ENCODE peak calls at places on chromosomes 11 and 22, in five cellular contexts. W is transverse colon; J is CD8-positive, alpha-beta T cell; R is psoas muscle; N is vagina. Q is an unnamed sample.

GRCh38 chr22:42473484-42474193 is 41.4 kb upstream of the NFAM1 start:
- DNase-seq in N (no peak), W (no peak), J (no peak), R (no peak), Q (peak; percentile 27)

GRCh38 chr11:33294797-33295196 is 37.6 kb downstream of the HIPK3 start:
- DNase-seq in J (no peak), N (no peak), W (no peak), R (no peak), Q (no peak)

GRCh38 chr11:71488086-71488967 is 35.3 kb downstream of the NADSYN1 start:
- DNase-seq in J (no peak), W (no peak), R (no peak), N (no peak), Q (no peak)

GRCh38 chr11:26983645-26984044 is 10.3 kb upstream of the FIBIN start:
- DNase-seq in R (no peak), N (no peak), J (no peak), W (no peak), Q (no peak)

GRCh38 chr22:24989541-24989951 is 37.0 kb downstream of the KIAA1671 start:
- DNase-seq in R (no peak), J (no peak), W (no peak), N (no peak), Q (no peak)

GRCh38 chr11:127066426-127067090 is 66.0 kb upstream of the KIRREL3 start:
- DNase-seq in J (no peak), R (no peak), N (no peak), W (no peak), Q (no peak)

GRCh38 chr11:14029971-14030531 is 67.5 kb downstream of the SPON1 start:
- DNase-seq in N (no peak), W (peak; percentile 50), R (peak; percentile 66), J (no peak), Q (no peak)

GRCh38 chr11:9263840-9264380 is 1.2 kb downstream of the DENND5A start:
- DNase-seq in W (no peak), J (peak; percentile 20), N (no peak), R (no peak), Q (no peak)

GRCh38 chr11:102287963-102288744 is 29.1 kb upstream of the BIRC3 start:
- DNase-seq in J (no peak), N (no peak), W (peak; percentile 37), R (no peak), Q (peak; percentile 56)

GRCh38 chr11:76329084-76329648 is 51.8 kb downstream of the THAP12 start:
- DNase-seq in J (no peak), W (no peak), R (no peak), N (no peak), Q (no peak)

GRCh38 chr11:45655831-45656230 is 9.6 kb downstream of the CHST1 start:
- DNase-seq in R (no peak), N (no peak), J (no peak), W (no peak), Q (no peak)

GRCh38 chr22:17159504-17159951 is 451 bp upstream of the HDHD5 start:
- DNase-seq in W (peak; percentile 62), N (no peak), R (peak; percentile 57), J (peak; percentile 2), Q (no peak)

GRCh38 chr11:57438345-57439280 is 11.7 kb upstream of the SLC43A3 start:
- DNase-seq in J (no peak), N (no peak), W (no peak), R (no peak), Q (no peak)

GRCh38 chr22:26887456-26887855 is 230.1 kb downstream of the MIAT start:
- DNase-seq in N (no peak), R (no peak), J (no peak), W (no peak), Q (no peak)

GRCh38 chr11:64935634-64936081 is at the start of gene GPHA2:
- DNase-seq in J (no peak), R (no peak), W (no peak), N (no peak), Q (no peak)

GRCh38 chr22:20464096-20464614 is 26.5 kb upstream of the SCARF2 start:
- DNase-seq in W (no peak), J (peak; percentile 52), R (no peak), N (no peak), Q (no peak)

GRCh38 chr11:119721129-119722120 is 7.6 kb downstream of the NECTIN1 start:
- DNase-seq in W (no peak), N (no peak), R (no peak), J (no peak), Q (no peak)

GRCh38 chr11:65113839-65114238 is 2.2 kb downstream of the TM7SF2 start:
- DNase-seq in R (no peak), N (no peak), J (no peak), W (no peak), Q (no peak)

GRCh38 chr11:76424379-76424778 is 20.4 kb upstream of the EMSY start:
- DNase-seq in J (no peak), W (no peak), R (no peak), N (no peak), Q (no peak)

GRCh38 chr11:132278801-132279574 is 908.6 kb downstream of the NTM start:
- DNase-seq in W (no peak), R (no peak), J (no peak), N (no peak), Q (peak; percentile 31)

GRCh38 chr11:125954123-125954944 is 8.5 kb downstream of the VSIG10L2 start:
- DNase-seq in R (no peak), N (peak; percentile 72), J (no peak), W (no peak), Q (no peak)

GRCh38 chr11:36135062-36135461 is 154.2 kb downstream of the COMMD9 start:
- DNase-seq in N (no peak), W (no peak), J (no peak), R (no peak), Q (no peak)
- H3K27ac ChIP-seq in N (no peak overlapping the region), W (no peak overlapping the region), J (no peak overlapping the region), R (no peak overlapping the region), Q (no peak overlapping the region)

DNA sequence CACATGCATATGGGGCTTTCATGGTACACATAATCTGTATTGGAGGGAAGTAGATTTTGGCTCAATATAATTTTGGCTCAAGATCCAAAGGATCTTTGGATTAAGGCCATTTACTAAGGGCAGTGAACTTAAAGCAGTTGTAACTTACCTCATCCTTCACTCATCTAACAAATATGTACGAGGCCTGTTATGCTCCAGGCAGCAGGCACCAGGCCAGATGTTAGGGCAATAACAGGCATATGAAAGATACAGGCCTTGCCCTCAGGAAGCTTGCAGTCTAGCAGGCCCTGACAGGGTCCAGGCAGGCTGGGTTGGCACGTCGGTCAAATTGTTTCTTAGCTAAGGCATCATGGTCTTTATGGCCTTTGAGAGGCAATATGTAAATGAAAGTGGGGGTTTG is 44.6 kb downstream of the LIF start:
- DNase-seq in W (no peak), N (no peak), R (no peak), J (no peak), Q (no peak)
- H3K27ac ChIP-seq in W (peak overlapping the region; percentile 67), N (peak overlapping the region; percentile 83), R (no peak overlapping the region), J (no peak overlapping the region), Q (no peak overlapping the region)

DNA sequence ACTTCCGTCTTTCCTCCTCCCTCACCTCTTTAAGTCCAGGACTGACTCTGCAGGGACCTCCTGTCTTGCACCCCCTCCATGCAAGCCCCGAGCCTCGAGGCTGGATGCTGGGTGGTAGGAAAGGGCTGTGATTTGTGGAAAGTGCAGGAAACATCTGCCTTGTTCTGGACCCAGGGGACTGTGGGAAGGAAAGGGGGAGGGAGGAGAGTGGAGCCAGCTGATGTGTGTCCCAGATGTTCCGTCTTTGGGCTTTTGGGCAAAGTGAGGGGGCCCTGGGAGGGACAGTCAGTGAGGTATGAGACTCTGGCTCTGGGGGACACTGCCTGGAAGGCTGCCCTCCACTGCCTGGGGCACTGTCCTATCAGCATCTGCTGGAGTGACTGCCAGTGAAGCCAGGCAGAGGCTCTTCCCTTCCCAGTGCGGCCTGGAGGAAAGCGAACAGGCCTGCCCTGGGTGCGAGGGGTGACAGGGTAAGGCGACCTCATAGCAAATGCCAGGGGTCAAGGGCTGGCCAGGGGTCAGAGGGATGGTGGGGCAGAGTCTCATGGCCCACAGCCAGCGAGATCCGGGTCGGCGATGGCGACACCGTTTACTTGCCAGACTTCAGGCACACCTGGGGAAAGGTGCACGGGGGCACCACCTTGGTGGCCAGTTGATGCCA is 1.7 kb downstream of the MRGPRD start:
- DNase-seq in R (no peak), J (no peak), N (no peak), W (peak; percentile 1), Q (no peak)
- H3K27ac ChIP-seq in R (no peak overlapping the region), J (no peak overlapping the region), N (peak overlapping the region; percentile 6), W (no peak overlapping the region), Q (no peak overlapping the region)

DNA sequence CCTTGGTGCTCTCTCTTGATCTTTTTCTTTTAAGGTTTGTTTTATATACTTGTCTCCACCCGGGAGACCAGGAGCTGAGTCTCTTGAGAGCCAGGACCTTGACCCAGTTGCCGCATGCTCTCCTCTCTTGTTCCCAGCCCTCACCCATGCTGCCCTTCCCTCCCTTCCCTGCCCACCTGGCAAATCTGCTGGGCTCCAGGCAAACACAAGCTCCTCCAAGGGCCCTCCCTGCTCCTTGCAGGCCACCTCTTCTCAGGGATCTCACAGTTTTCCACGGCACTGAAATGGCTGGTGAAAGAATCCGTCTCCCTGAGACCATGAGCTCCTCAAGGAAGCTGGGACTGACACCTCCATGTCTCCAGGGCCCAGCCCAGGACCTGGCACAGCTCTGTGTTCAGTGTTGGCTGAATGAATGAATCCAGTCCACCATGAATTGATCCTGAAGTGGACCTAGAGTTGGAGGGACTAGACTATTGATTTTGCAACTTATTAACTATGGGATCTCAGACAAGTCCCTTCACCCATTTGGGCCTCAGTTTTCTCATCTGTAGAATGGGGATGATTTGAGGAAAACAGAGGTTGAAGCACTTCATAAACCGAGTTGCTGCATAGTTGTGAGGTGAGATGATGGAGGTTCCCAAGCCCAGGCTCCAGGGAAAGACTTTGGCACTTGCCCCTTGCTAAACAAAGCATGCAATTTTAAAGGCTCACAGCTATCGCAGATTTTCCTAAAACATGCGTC is 25.1 kb upstream of the FBLN1 start:
- DNase-seq in W (no peak), N (no peak), R (no peak), J (no peak), Q (no peak)
- H3K27ac ChIP-seq in W (no peak overlapping the region), N (peak overlapping the region; percentile 84), R (no peak overlapping the region), J (no peak overlapping the region), Q (no peak overlapping the region)

GRCh38 chr11:61349916-61350315 is 11.8 kb downstream of the CYB561A3 start:
- DNase-seq in R (no peak), W (no peak), J (no peak), N (no peak), Q (no peak)

GRCh38 chr11:61349189-61349751 is 12.4 kb downstream of the CYB561A3 start:
- DNase-seq in J (no peak), W (no peak), R (peak; percentile 42), N (no peak), Q (no peak)

GRCh38 chr11:61350336-61350735 is 11.3 kb downstream of the CYB561A3 start:
- DNase-seq in W (no peak), J (no peak), R (no peak), N (no peak), Q (no peak)

GRCh38 chr11:61345954-61346814 is 13.2 kb downstream of the TKFC start:
- DNase-seq in R (no peak), W (no peak), N (no peak), J (no peak), Q (peak; percentile 11)

GRCh38 chr11:61347916-61348461 is 13.7 kb downstream of the CYB561A3 start:
- DNase-seq in J (no peak), N (no peak), R (no peak), W (no peak), Q (no peak)
- H3K27ac ChIP-seq in J (no peak overlapping the region), N (no peak overlapping the region), R (no peak overlapping the region), W (no peak overlapping the region), Q (no peak overlapping the region)

DNA sequence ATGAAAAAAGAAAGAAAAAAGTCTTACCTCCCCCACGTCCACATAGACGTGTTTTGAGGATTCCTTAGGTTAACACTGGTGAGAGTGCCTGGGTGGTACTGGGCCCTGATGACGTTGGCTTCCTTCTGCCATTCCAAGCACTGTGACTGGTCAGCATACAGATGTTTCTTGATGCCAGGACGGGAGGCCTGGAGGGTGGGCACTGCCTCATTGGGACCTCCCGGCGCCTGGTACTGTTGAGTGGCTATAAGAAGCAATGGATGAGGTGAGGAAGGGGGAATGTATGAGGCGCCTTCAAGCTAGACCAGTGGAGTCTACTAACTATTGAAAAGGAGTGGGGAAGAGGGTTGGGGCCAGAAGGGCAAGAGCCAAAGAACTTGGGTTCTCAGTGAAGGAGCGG is 45.3 kb downstream of the MICAL2 start:
- DNase-seq in R (no peak), W (no peak), N (no peak), J (no peak), Q (no peak)
- H3K27ac ChIP-seq in R (no peak overlapping the region), W (peak overlapping the region; percentile 87), N (peak overlapping the region; percentile 60), J (no peak overlapping the region), Q (no peak overlapping the region)

Q was measured in DND-41.